ENCODE peak calls at places on chromosomes 13 and 19, in six cellular contexts. W is fibroblast of lung, P is GM23338, L is astrocyte, K is mammary epithelial cell, D is H1. J is an unnamed sample.

GRCh38 chr19:33297401-33298145 is 4.8 kb downstream of the CEBPA start:
- DNase-seq in W (no peak), P (no peak), L (no peak), K (no peak), D (no peak), J (no peak)

GRCh38 chr13:61994174-61994573 is 578.5 kb upstream of the PCDH20 start:
- DNase-seq in W (no peak), P (no peak), L (no peak), K (no peak), D (no peak), J (no peak)

GRCh38 chr13:34076943-34077703 is 259.2 kb downstream of the RFC3 start:
- DNase-seq in W (peak; percentile 79), P (peak; percentile 55), L (peak; percentile 70), K (peak; percentile 16), D (no peak), J (no peak)

GRCh38 chr13:47114030-47114429 is 217.2 kb upstream of the HTR2A start:
- DNase-seq in W (peak; percentile 88), P (no peak), L (peak; percentile 83), K (peak; percentile 66), D (no peak), J (no peak)

GRCh38 chr13:108281941-108282340 is 12.4 kb downstream of the TNFSF13B start:
- DNase-seq in W (no peak), P (no peak), L (no peak), K (no peak), D (no peak), J (no peak)

GRCh38 chr13:48629282-48629681 is 24.4 kb upstream of the CYSLTR2 start:
- DNase-seq in W (no peak), P (no peak), L (no peak), K (no peak), D (no peak), J (no peak)

GRCh38 chr13:35470671-35471465 is 5.6 kb downstream of the MAB21L1 start:
- DNase-seq in W (peak; percentile 39), P (peak; percentile 87), L (peak; percentile 25), K (no peak), D (no peak), J (no peak)

GRCh38 chr19:4130635-4131438 is 6.9 kb upstream of the MAP2K2 start:
- DNase-seq in W (peak; percentile 80), P (no peak), L (peak; percentile 78), K (peak; percentile 89), D (no peak), J (peak; percentile 89)

GRCh38 chr19:42471554-42472249 is 29.0 kb upstream of the CXCL17 start:
- DNase-seq in W (peak; percentile 9), P (peak; percentile 60), L (no peak), K (peak; percentile 55), D (no peak), J (peak; percentile 46)

GRCh38 chr13:52968074-52968700 is 60.4 kb upstream of the OLFM4 start:
- DNase-seq in W (peak; percentile 26), P (peak; percentile 98), L (peak; percentile 18), K (peak; percentile 69), D (peak; percentile 90), J (peak; percentile 58)

GRCh38 chr19:10762656-10763055 is 44.8 kb downstream of the DNM2 start:
- DNase-seq in W (no peak), P (peak; percentile 38), L (no peak), K (no peak), D (no peak), J (peak; percentile 84)

GRCh38 chr13:38897521-38897920 is 93.1 kb downstream of the STOML3 start:
- DNase-seq in W (no peak), P (no peak), L (no peak), K (no peak), D (no peak), J (no peak)

GRCh38 chr19:47020992-47021496 is 1.4 kb downstream of the NPAS1 start:
- DNase-seq in W (no peak), P (peak; percentile 69), L (no peak), K (no peak), D (no peak), J (no peak)

GRCh38 chr13:37194428-37194861 is 89.0 kb upstream of the CSNK1A1L start:
- DNase-seq in W (peak; percentile 92), P (no peak), L (peak; percentile 90), K (peak; percentile 88), D (no peak), J (no peak)

GRCh38 chr13:94138831-94139230 is 340.7 kb downstream of the DCT start:
- DNase-seq in W (no peak), P (no peak), L (no peak), K (no peak), D (no peak), J (no peak)

GRCh38 chr13:95643471-95643813 is 1.1 kb downstream of the DZIP1 start:
- DNase-seq in W (peak; percentile 56), P (peak; percentile 43), L (peak; percentile 46), K (peak; percentile 57), D (no peak), J (no peak)

GRCh38 chr19:17107546-17108452 is 32.2 kb downstream of the MYO9B start:
- DNase-seq in W (peak; percentile 96), P (no peak), L (peak; percentile 91), K (peak; percentile 98), D (no peak), J (peak; percentile 99)

GRCh38 chr19:48634036-48634342 is 3.2 kb downstream of the DBP start:
- DNase-seq in W (no peak), P (no peak), L (no peak), K (no peak), D (no peak), J (no peak)

GRCh38 chr13:111448504-111448903 is 128.1 kb downstream of the TEX29 start:
- DNase-seq in W (no peak), P (no peak), L (no peak), K (no peak), D (no peak), J (no peak)

GRCh38 chr13:42981853-42982252 is 10.2 kb downstream of the EPSTI1 start:
- DNase-seq in W (no peak), P (peak; percentile 35), L (no peak), K (peak; percentile 50), D (no peak), J (peak; percentile 59)

DNA sequence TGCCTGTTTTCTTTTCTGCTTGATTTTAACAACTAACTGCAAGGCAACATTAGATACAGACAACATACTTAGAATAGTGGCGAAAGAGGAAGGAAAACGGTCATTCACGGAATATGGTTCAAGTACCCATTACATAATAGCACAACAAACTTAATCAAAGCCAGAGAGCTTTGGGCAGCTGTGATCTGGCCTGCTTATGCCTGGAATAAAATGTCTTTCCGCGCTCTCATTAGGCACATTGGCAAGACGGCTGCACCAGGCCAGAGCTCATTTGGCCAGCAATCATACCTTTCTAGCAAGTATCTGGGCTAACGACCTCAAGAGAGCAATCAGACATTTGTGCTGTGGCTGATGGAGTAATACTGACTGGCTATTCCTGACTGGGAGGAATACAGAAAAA is 112.8 kb downstream of the NALCN start:
- DNase-seq in W (no peak), P (no peak), L (no peak), K (no peak), D (no peak), J (no peak)
- TF ChIP-seq EZH2 in W (no peak), P (no peak), L (no peak), K (no peak), D (no peak), J (no peak)

GRCh38 chr19:1749373-1750342 is 3.6 kb upstream of the ONECUT3 start:
- DNase-seq in W (no peak), P (no peak), L (no peak), K (no peak), D (no peak), J (no peak)
- TF ChIP-seq EZH2 in W (peak; percentile 85), P (peak; percentile 100), L (peak; percentile 81), K (no peak), D (peak; percentile 99), J (no peak)

DNA sequence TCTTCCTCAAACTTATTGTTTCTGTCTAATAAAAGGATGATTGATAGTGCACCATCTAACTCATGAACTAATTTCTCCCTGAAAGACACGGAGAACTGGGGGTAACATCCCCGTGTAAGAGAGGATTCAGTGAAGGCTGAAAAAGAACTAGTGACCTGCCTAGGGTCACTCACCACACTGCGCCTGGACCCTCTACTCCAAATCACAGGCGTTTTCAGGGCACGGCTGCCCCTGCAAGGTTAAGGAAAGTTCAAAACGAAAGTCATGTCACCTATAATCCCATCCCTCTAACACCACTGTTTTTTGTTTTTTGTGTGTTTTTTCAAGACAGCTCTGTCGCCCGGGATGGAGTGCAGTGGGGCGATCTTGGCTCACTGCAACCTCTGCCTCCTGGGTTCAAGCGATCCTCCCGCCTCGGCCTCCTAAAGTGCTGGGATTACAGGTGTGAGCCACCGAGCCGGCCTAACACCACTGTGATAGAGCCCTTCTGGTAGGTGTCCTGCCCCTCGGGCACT is 8.7 kb downstream of the URAD start:
- DNase-seq in W (no peak), P (no peak), L (no peak), K (no peak), D (no peak), J (no peak)
- TF ChIP-seq EZH2 in W (peak; percentile 90), P (peak; percentile 94), L (no peak), K (peak; percentile 93), D (peak; percentile 91), J (no peak)

GRCh38 chr13:75803982-75804381 is 167.9 kb downstream of the LMO7 start:
- DNase-seq in W (no peak), P (peak; percentile 15), L (no peak), K (no peak), D (no peak), J (no peak)
- TF ChIP-seq EZH2 in W (no peak), P (no peak), L (no peak), K (no peak), D (no peak), J (no peak)

GRCh38 chr19:19538077-19538764 is at the start of gene CILP2:
- DNase-seq in W (no peak), P (peak; percentile 89), L (no peak), K (no peak), D (no peak), J (peak; percentile 56)

GRCh38 chr19:19538767-19539166 is 702 bp downstream of the CILP2 start:
- DNase-seq in W (no peak), P (peak; percentile 40), L (no peak), K (no peak), D (no peak), J (peak; percentile 48)

GRCh38 chr19:19539738-19540703 is 2.0 kb downstream of the CILP2 start:
- DNase-seq in W (peak; percentile 61), P (peak; percentile 98), L (peak; percentile 35), K (peak; percentile 25), D (peak; percentile 81), J (peak; percentile 62)

GRCh38 chr19:19535311-19536191 is 2.5 kb upstream of the CILP2 start:
- DNase-seq in W (no peak), P (no peak), L (no peak), K (no peak), D (no peak), J (no peak)

DNA sequence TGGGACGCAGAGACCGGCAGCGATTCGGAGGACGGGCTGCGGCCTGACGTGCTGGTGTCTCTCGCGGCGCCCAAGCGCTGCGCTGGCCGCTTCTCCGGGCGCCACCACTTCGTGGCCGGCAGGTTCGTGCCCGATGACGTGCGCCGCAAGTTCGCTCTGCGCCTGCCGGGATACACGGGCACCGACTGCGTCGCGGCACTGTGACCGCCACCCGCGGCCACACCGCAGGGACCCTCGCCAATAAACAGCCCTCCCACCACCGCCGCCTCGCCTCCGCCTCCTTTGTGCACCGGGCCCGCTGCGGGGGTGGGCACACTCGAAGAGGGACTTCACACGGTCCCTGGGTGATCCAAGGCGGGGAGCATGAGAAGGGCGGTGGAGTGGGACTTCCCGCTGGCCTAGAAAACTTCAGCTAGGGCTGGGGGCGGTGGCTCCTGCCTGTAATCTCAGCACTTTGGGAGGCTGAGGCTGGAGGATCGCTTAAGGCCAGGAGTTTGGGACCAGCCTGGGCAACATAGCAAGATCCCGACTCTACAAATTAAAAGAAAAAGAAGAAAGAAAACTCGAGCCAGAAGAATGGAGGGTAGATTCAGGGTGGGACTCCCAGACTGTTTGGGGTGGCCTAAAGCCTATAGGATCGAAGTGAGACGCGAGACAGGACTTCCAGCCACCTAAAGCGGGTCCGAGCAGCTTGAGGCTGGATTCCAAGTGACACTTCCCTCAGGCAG is 580 bp upstream of the CILP2 start:
- DNase-seq in W (peak; percentile 35), P (peak; percentile 64), L (no peak), K (no peak), D (no peak), J (no peak)
- TF ChIP-seq EZH2 in W (no peak), P (no peak), L (peak; percentile 40), K (no peak), D (no peak), J (no peak)